ENCODE peak calls at places on chromosome 20, in six cellular contexts. J, V, N, O, M and H are unnamed samples.

GRCh38 chr20:48038703-48039102 is 253.4 kb upstream of the SULF2 start:
- DNase-seq in O (no peak), J (no peak), M (no peak), V (no peak), N (no peak), H (no peak)

GRCh38 chr20:47950103-47950502 is 164.8 kb upstream of the SULF2 start:
- DNase-seq in M (no peak), V (peak; percentile 20), N (peak; percentile 97), J (peak; percentile 20), O (no peak), H (no peak)

GRCh38 chr20:46546293-46546692 is 4.2 kb downstream of the OCSTAMP start:
- DNase-seq in J (no peak), M (no peak), O (no peak), N (no peak), V (no peak), H (no peak)

GRCh38 chr20:43942213-43942590 is 27.6 kb downstream of the TOX2 start:
- DNase-seq in N (no peak), J (no peak), V (no peak), M (no peak), O (no peak), H (no peak)

GRCh38 chr20:22805219-22805618 is 220.8 kb upstream of the FOXA2 start:
- DNase-seq in O (peak; percentile 71), J (peak; percentile 80), V (peak; percentile 89), N (peak; percentile 33), M (no peak), H (no peak)

GRCh38 chr20:46814366-46815232 is 80.0 kb upstream of the EYA2 start:
- DNase-seq in J (peak; percentile 89), M (peak; percentile 9), V (peak; percentile 94), N (peak; percentile 96), O (no peak), H (no peak)

GRCh38 chr20:56795492-56795891 is 166.4 kb downstream of the TFAP2C start:
- DNase-seq in N (no peak), J (no peak), V (no peak), M (no peak), O (no peak), H (no peak)

GRCh38 chr20:45948742-45949541 is 14.5 kb downstream of the PCIF1 start:
- DNase-seq in J (no peak), M (no peak), O (no peak), N (no peak), V (no peak), H (no peak)

GRCh38 chr20:44582321-44583025 is at the start of gene PKIG:
- DNase-seq in J (no peak), O (no peak), V (peak; percentile 58), M (peak; percentile 51), N (no peak), H (no peak)

GRCh38 chr20:17775600-17775999 is 75.8 kb downstream of the BANF2 start:
- DNase-seq in V (no peak), J (no peak), M (no peak), N (no peak), O (no peak), H (no peak)

GRCh38 chr20:46832555-46832954 is 62.1 kb upstream of the EYA2 start:
- DNase-seq in J (no peak), O (no peak), V (no peak), N (no peak), M (no peak), H (no peak)

GRCh38 chr20:48791666-48792071 is 36.1 kb downstream of the PREX1 start:
- DNase-seq in O (no peak), J (no peak), V (no peak), M (no peak), N (peak; percentile 52), H (peak; percentile 71)

GRCh38 chr20:39676857-39677351 is 714.8 kb downstream of the DHX35 start:
- DNase-seq in J (peak; percentile 5), O (no peak), V (no peak), N (no peak), M (peak; percentile 2), H (no peak)

GRCh38 chr20:53902968-53903651 is 167.3 kb downstream of the BCAS1 start:
- DNase-seq in M (no peak), O (no peak), J (no peak), N (no peak), V (no peak), H (no peak)

GRCh38 chr20:41872986-41873385 is 254.8 kb upstream of the CHD6 start:
- DNase-seq in O (no peak), V (no peak), J (no peak), M (no peak), N (no peak), H (no peak)

GRCh38 chr20:57392130-57392445 is 892 bp downstream of the RBM38 start:
- DNase-seq in V (no peak), N (no peak), J (no peak), O (no peak), M (peak; percentile 46), H (no peak)

GRCh38 chr20:46214831-46215488 is 93.3 kb downstream of the CDH22 start:
- DNase-seq in M (no peak), O (no peak), N (peak; percentile 41), J (no peak), V (no peak), H (no peak)

GRCh38 chr20:621115-621756 is 11.1 kb upstream of the TCF15 start:
- DNase-seq in V (peak; percentile 27), N (no peak), J (no peak), M (no peak), O (no peak), H (no peak)

GRCh38 chr20:61353261-61353995 is 101.4 kb downstream of the CDH4 start:
- DNase-seq in M (no peak), J (no peak), V (no peak), O (no peak), N (no peak), H (no peak)

GRCh38 chr20:3854462-3854870 is 7.8 kb downstream of the MAVS start:
- DNase-seq in V (no peak), O (no peak), M (no peak), J (peak; percentile 39), N (peak; percentile 33), H (no peak)

GRCh38 chr20:2051920-2052319 is 49.7 kb upstream of the STK35 start:
- DNase-seq in M (no peak), N (no peak), O (no peak), V (no peak), J (peak; percentile 13), H (no peak)

GRCh38 chr20:24565952-24566351 is 96.5 kb downstream of the SYNDIG1 start:
- DNase-seq in J (no peak), O (no peak), V (no peak), M (no peak), N (no peak), H (no peak)
- H3K4me3 ChIP-seq in J (no peak overlapping the region), O (no peak overlapping the region), V (no peak overlapping the region), M (no peak overlapping the region), N (no peak overlapping the region), H (no peak overlapping the region)

DNA sequence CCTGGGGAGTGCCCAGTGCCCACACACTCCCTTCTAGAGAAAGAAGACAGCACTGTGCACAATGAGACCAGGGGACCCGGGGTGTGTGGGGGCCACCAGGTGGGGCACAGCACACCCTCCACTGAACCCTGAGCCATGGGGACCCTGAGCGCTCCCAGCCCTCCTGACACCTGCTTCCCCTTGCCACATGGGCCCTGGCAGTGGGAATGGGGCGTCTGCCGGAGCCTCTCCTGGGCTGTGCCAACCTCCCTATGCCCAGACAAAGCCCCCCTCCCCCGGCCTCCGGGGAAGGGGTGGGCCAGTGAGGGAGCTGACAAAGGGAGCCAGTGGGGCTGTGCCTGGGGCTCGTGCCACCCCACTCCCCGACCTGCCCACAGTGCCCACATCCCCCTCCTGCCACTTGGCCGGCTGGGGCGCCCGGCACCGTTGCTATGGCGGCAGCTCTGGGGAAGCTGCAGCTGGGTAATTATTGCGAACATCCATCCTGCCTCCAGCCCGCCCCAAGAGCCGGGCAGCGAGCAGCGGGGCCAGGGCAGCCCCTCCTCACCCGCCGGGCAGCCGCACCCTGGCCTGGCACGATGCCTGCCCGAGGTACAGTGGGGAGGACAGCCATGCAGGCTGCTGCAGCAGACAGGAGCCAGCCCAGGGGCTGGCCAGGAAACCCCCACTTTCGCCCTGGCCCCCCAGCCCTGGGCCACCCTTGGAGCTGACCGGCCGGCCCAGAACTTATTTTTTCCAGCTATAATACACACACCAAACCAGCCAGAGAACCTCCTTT is 41.9 kb upstream of the NOL4L start:
- DNase-seq in M (no peak), O (no peak), V (no peak), J (no peak), N (no peak), H (no peak)
- H3K4me3 ChIP-seq in M (no peak overlapping the region), O (no peak overlapping the region), V (no peak overlapping the region), J (no peak overlapping the region), N (no peak overlapping the region), H (no peak overlapping the region)

GRCh38 chr20:36644713-36645109 is 1.3 kb downstream of the SLA2 start:
- DNase-seq in N (no peak), O (no peak), V (no peak), J (no peak), M (no peak), H (no peak)

GRCh38 chr20:36644032-36644712 is 1.8 kb downstream of the SLA2 start:
- DNase-seq in J (no peak), O (no peak), V (no peak), N (no peak), M (peak; percentile 18), H (no peak)

GRCh38 chr20:36645998-36646397 is at the start of gene SLA2:
- DNase-seq in V (no peak), O (no peak), N (no peak), J (no peak), M (peak; percentile 63), H (peak; percentile 25)

GRCh38 chr20:36646678-36647077 is 682 bp upstream of the SLA2 start:
- DNase-seq in V (no peak), O (no peak), J (no peak), M (no peak), N (no peak), H (no peak)

GRCh38 chr20:36645353-36645752 is 643 bp downstream of the SLA2 start:
- DNase-seq in J (no peak), M (no peak), V (no peak), O (no peak), N (no peak), H (no peak)
- H3K4me3 ChIP-seq in J (no peak overlapping the region), M (no peak overlapping the region), V (no peak overlapping the region), O (no peak overlapping the region), N (no peak overlapping the region), H (no peak overlapping the region)

GRCh38 chr20:59221881-59222238 is 58.2 kb downstream of the ZNF831 start:
- DNase-seq in J (no peak), N (no peak), V (no peak), M (no peak), O (no peak), H (no peak)
- H3K4me3 ChIP-seq in J (peak overlapping the region; percentile 51), N (peak overlapping the region; percentile 71), V (peak overlapping the region; percentile 49), M (peak overlapping the region; percentile 57), O (peak overlapping the region; percentile 51), H (peak overlapping the region; percentile 29)